ENCODE peak calls at places on chromosomes 5 and 9, in six cellular contexts. B is neural progenitor cell, X is HCT116, P is fibroblast of lung, F is GM23248, J is PC-3. E is an unnamed sample.

GRCh38 chr9:128081052-128081451 is 13.0 kb downstream of the SLC25A25 start:
- DNase-seq in P (peak), B (peak), J (no peak), F (peak), X (no peak), E (no peak)

GRCh38 chr9:112174965-112175795 is at the start of gene SUSD1:
- DNase-seq in J (no peak), P (peak), X (no peak), F (peak), B (peak), E (no peak)

GRCh38 chr5:106508894-106509293 is 1161.8 kb downstream of the EFNA5 start:
- DNase-seq in F (no peak), J (no peak), P (no peak), X (no peak), B (no peak), E (no peak)

GRCh38 chr9:132114102-132114707 is 34.5 kb upstream of the MED27 start:
- DNase-seq in X (no peak), J (peak), P (peak), B (peak), F (peak), E (peak)

GRCh38 chr5:86909461-86909881 is 291.7 kb downstream of the COX7C start:
- DNase-seq in F (peak), P (peak), X (no peak), J (peak), B (no peak), E (no peak)

GRCh38 chr5:72178910-72179815 is 71.9 kb downstream of the MAP1B start:
- DNase-seq in F (peak), X (peak), B (peak), J (peak), P (peak), E (peak)

GRCh38 chr5:178785999-178786398 is 55.5 kb upstream of the ZNF354A start:
- DNase-seq in P (no peak), F (peak), X (no peak), B (no peak), J (peak), E (no peak)

GRCh38 chr9:112333639-112334318 is 360 bp upstream of the PTBP3 start:
- DNase-seq in J (peak), F (peak), P (peak), B (peak), X (peak), E (peak)

GRCh38 chr9:12695474-12695873 is 2.3 kb downstream of the TYRP1 start:
- DNase-seq in F (peak), X (no peak), B (no peak), J (no peak), P (no peak), E (no peak)

GRCh38 chr9:95506692-95507455 is 9.9 kb downstream of the PTCH1 start:
- DNase-seq in J (peak), B (peak), P (peak), X (no peak), F (peak), E (peak)

GRCh38 chr5:150053231-150053626 is 33.1 kb downstream of the CSF1R start:
- DNase-seq in J (peak), B (no peak), X (no peak), P (peak), F (peak), E (peak)

GRCh38 chr5:10607023-10607665 is 43.3 kb downstream of the ANKRD33B start:
- DNase-seq in P (peak), J (no peak), X (no peak), F (no peak), B (peak), E (no peak)

GRCh38 chr9:116895956-116896355 is 208.9 kb downstream of the TRIM32 start:
- DNase-seq in F (no peak), B (no peak), X (no peak), J (peak), P (no peak), E (no peak)

GRCh38 chr5:40477856-40478546 is 201.7 kb upstream of the PTGER4 start:
- DNase-seq in F (peak), X (no peak), P (peak), B (no peak), J (peak), E (peak)

GRCh38 chr5:123448017-123448617 is 24.9 kb upstream of the CEP120 start:
- DNase-seq in F (no peak), X (no peak), P (no peak), B (no peak), J (no peak), E (no peak)

GRCh38 chr5:178364326-178364675 is 131.7 kb upstream of the PHYKPL start:
- DNase-seq in B (no peak), F (no peak), J (no peak), P (no peak), X (no peak), E (no peak)

GRCh38 chr9:133738039-133738805 is at the start of gene SARDH:
- DNase-seq in B (peak), X (no peak), J (peak), P (peak), F (peak), E (no peak)

DNA sequence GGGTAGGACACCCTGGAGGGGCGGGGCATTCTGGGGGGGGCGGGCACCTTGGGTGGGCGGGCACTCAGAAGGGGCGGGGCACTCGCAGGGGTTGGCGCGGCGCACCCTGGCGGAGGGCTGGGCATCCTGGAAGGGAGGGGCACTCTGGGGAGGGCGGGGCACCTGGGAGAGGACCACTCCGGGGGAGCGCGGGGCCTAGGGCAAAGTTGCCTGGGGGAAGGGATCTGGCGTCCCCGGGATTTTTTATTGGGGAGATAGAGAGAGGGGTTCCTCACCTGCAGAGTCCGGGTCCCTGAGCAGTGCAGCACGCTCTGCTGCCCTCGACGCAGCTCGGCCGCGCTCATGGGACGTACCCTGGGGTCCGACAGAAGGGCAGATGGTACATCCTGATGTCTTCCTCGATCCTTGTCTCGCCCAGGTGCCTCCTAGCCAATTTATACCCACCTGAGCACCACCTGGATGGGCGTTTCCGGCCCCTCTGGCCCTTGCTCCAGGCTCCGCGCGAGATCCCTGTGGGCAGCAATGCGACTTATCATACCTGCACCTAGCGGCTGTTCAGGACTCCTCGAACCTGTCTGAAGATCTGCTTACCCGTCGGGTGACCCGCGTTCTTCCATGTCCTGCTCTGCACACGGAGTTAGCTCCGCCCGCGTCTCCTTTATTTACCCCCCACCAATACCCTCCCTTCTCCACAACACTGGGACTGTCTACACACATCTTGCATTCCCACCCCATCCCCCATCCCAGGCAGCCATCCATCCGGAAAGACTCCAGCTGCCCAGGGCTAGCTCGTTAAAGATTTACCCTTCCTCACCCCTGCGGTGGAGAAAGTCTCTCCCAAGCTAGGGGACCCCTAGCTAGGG is at the start of gene KIF12:
- DNase-seq in B (peak), F (peak), J (peak), P (no peak), X (peak), E (no peak)
- TF ChIP-seq EZH2 in B (peak), F (no peak), J (no peak), P (peak), X (no peak), E (no peak)

DNA sequence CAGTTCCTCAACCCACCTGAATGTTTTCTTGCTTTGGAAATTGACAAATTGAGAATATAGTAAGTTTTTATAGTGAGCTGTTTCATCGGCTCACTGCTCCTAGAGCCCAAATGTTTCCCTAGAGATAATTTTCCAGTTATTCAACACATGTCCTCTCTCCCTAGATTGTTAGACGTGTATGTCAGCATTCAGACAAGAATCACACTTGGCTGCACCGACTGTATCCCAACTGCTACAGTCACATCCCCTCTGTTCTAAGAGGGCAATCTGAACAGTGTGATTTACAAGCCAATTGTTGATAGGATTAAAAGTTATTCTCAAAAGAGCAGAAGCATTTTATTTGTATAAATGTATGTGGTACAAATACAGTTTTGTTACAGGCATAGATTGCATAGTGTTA is 93.9 kb downstream of the MAMDC2 start:
- DNase-seq in P (no peak), X (no peak), B (no peak), J (no peak), F (no peak), E (no peak)
- H3K27ac ChIP-seq in P (no peak), X (no peak), B (no peak), J (peak), F (no peak), E (no peak)

GRCh38 chr5:139646912-139647391 is 1.2 kb upstream of the CXXC5 start:
- DNase-seq in J (no peak), P (no peak), F (no peak), B (peak), X (no peak), E (no peak)
- H3K4me3 ChIP-seq in J (no peak), P (no peak), F (peak), B (peak), X (no peak), E (no peak)

GRCh38 chr5:3592298-3592697 is 3.3 kb upstream of the IRX1 start:
- DNase-seq in X (no peak), F (no peak), B (peak), J (no peak), P (no peak), E (no peak)
- TF ChIP-seq EZH2 in X (no peak), F (no peak), B (no peak), J (no peak), P (no peak), E (no peak)

DNA sequence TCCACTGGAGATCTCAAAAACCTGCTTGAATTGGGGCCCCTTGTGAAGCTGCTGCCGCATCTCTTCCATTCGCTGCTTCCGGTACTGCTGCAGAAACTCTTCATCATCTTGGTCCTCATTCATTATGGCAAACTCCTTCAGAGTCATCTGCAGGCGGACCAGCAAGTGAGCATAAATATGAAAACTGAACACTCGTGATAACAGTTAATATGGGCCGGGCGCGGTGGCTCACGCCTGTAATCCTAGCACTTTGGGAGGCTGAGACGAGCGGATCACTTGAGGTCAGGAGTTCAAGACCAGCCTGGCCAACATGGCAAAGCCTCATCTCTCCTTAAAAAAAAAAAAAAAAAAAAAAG is 7.9 kb downstream of the PDCL start:
- DNase-seq in P (no peak), B (no peak), F (no peak), X (no peak), J (no peak), E (no peak)
- H3K27ac ChIP-seq in P (no peak), B (no peak), F (no peak), X (no peak), J (peak), E (no peak)

GRCh38 chr5:1853531-1853930 is 29.2 kb downstream of the IRX4 start:
- DNase-seq in J (no peak), F (no peak), P (no peak), X (no peak), B (no peak), E (peak)

GRCh38 chr5:1855573-1855972 is 27.2 kb downstream of the IRX4 start:
- DNase-seq in X (no peak), P (no peak), J (no peak), B (no peak), F (no peak), E (no peak)

GRCh38 chr5:1857256-1857600 is 25.5 kb downstream of the IRX4 start:
- DNase-seq in B (no peak), F (no peak), J (no peak), P (no peak), X (no peak), E (no peak)

GRCh38 chr5:1856596-1857255 is 26.0 kb downstream of the IRX4 start:
- DNase-seq in B (no peak), J (no peak), P (no peak), X (no peak), F (no peak), E (no peak)

GRCh38 chr5:1855075-1855474 is 27.6 kb downstream of the IRX4 start:
- DNase-seq in B (no peak), P (no peak), J (no peak), X (no peak), F (no peak), E (no peak)
- H3K4me3 ChIP-seq in B (no peak), P (no peak), J (no peak), X (no peak), F (no peak), E (no peak)

GRCh38 chr5:38753776-38754175 is 92.0 kb upstream of the OSMR start:
- DNase-seq in B (no peak), J (no peak), P (no peak), X (no peak), F (no peak), E (no peak)

GRCh38 chr5:38756068-38756467 is 89.7 kb upstream of the OSMR start:
- DNase-seq in X (no peak), J (peak), B (no peak), P (no peak), F (peak), E (no peak)

GRCh38 chr5:38755171-38755570 is 90.6 kb upstream of the OSMR start:
- DNase-seq in F (peak), P (peak), X (no peak), B (no peak), J (peak), E (peak)

GRCh38 chr5:38757451-38758245 is 88.2 kb upstream of the OSMR start:
- DNase-seq in B (no peak), P (no peak), X (no peak), J (no peak), F (no peak), E (no peak)

GRCh38 chr5:38758774-38759423 is 86.9 kb upstream of the OSMR start:
- DNase-seq in X (no peak), F (peak), P (no peak), B (no peak), J (no peak), E (no peak)
- TF ChIP-seq EZH2 in X (no peak), F (no peak), P (no peak), B (no peak), J (no peak), E (no peak)

E was measured in mammary epithelial cell.